ENCODE peak calls at places on chromosome 3, in seven cellular contexts. R is GM20000; E is left ventricle myocardium inferior; P is activated CD4-positive, CD25-positive, alpha-beta regulatory T cell; S is GM04503; Y is mammary epithelial cell; D is AG09309. A is an unnamed sample.

GRCh38 chr3:66428733-66429132 is 72.1 kb downstream of the LRIG1 start:
- DNase-seq in S (peak), R (no peak), D (peak), E (peak), Y (peak), P (no peak), A (no peak)

GRCh38 chr3:8554725-8555621 is 53.4 kb downstream of the LMCD1 start:
- DNase-seq in P (no peak), D (peak), Y (no peak), R (no peak), E (peak), S (peak), A (no peak)

GRCh38 chr3:29186982-29187718 is 93.7 kb upstream of the RBMS3 start:
- DNase-seq in S (no peak), R (no peak), D (peak), E (no peak), Y (peak), P (no peak), A (no peak)

GRCh38 chr3:99783009-99783573 is 34.6 kb upstream of the CMSS1 start:
- DNase-seq in P (no peak), D (peak), S (peak), E (no peak), R (no peak), Y (peak), A (no peak)

GRCh38 chr3:16808393-16809107 is 76.2 kb upstream of the PLCL2 start:
- DNase-seq in P (no peak), D (no peak), S (no peak), R (no peak), Y (no peak), E (no peak), A (peak)

GRCh38 chr3:121153851-121154250 is 245.8 kb downstream of the STXBP5L start:
- DNase-seq in E (no peak), D (no peak), R (no peak), Y (no peak), S (no peak), P (no peak), A (no peak)

GRCh38 chr3:185152433-185153169 is at the start of gene C3orf70:
- DNase-seq in S (no peak), Y (peak), E (peak), P (no peak), D (no peak), R (peak), A (peak)

GRCh38 chr3:8492744-8493511 is 8.7 kb upstream of the LMCD1 start:
- DNase-seq in P (no peak), D (no peak), E (no peak), S (no peak), Y (no peak), R (no peak), A (no peak)

GRCh38 chr3:178385280-178385952 is 150.8 kb upstream of the KCNMB2 start:
- DNase-seq in P (no peak), D (no peak), R (peak), E (no peak), Y (peak), S (no peak), A (no peak)

GRCh38 chr3:150069158-150069536 is 98.5 kb upstream of the PFN2 start:
- DNase-seq in D (no peak), Y (no peak), S (no peak), E (no peak), P (no peak), R (no peak), A (no peak)

GRCh38 chr3:141306922-141307321 is 61.4 kb upstream of the ZBTB38 start:
- DNase-seq in Y (no peak), D (no peak), P (no peak), R (no peak), S (no peak), E (no peak), A (peak)

GRCh38 chr3:165196577-165197561 is 685 bp upstream of the SLITRK3 start:
- DNase-seq in Y (no peak), P (no peak), D (no peak), R (no peak), E (no peak), S (no peak), A (no peak)

GRCh38 chr3:15757824-15758223 is 40.0 kb downstream of the ANKRD28 start:
- DNase-seq in Y (no peak), D (no peak), E (no peak), P (no peak), R (no peak), S (no peak), A (no peak)

GRCh38 chr3:140510303-140510861 is 167.5 kb upstream of the TRIM42 start:
- DNase-seq in Y (no peak), S (no peak), E (no peak), P (no peak), D (no peak), R (no peak), A (no peak)

GRCh38 chr3:53833053-53833645 is 13.1 kb downstream of the CHDH start:
- DNase-seq in P (no peak), S (no peak), R (no peak), Y (no peak), E (no peak), D (no peak), A (no peak)

A was measured in stimulated activated effector memory CD8-positive, alpha-beta T cell treated with anti-CD3 and anti-CD28 coated beads, Interleukin-12 subunit alpha, Interleukin-12 subunit beta, amount 100 ng/mL, for 72 hours.